ENCODE peak calls at places on chromosome X, in nine cellular contexts. K, B, L, M, T, U, I, J and E are unnamed samples.

GRCh38 chrX:12975670-12975965 is 708 bp downstream of the TMSB4X start:
- DNase-seq in M (no peak), L (no peak), J (no peak), U (no peak), K (no peak), T (no peak), I (no peak), B (no peak), E (peak; percentile 27)

GRCh38 chrX:22323541-22323940 is 50.8 kb downstream of the CBLL2 start:
- DNase-seq in K (peak; percentile 52), I (peak; percentile 82), U (no peak), T (no peak), L (peak; percentile 73), J (no peak), B (no peak), M (no peak), E (peak; percentile 60)

GRCh38 chrX:47568656-47569295 is 7.8 kb downstream of the ARAF start:
- DNase-seq in J (no peak), U (peak; percentile 37), M (no peak), L (no peak), K (no peak), T (peak; percentile 24), B (no peak), I (peak; percentile 47), E (no peak)

GRCh38 chrX:19678941-19679340 is 163.6 kb upstream of the MAP3K15 start:
- DNase-seq in I (no peak), J (no peak), B (no peak), L (peak; percentile 78), M (no peak), T (no peak), K (no peak), U (no peak), E (peak; percentile 44)

GRCh38 chrX:143635915-143636314 is at the start of gene SLITRK4:
- DNase-seq in U (no peak), B (no peak), M (peak; percentile 38), K (no peak), T (peak; percentile 44), J (peak; percentile 30), L (no peak), I (no peak), E (no peak)

GRCh38 chrX:74449937-74450330 is 28.6 kb downstream of the SLC16A2 start:
- DNase-seq in M (no peak), U (no peak), I (peak; percentile 64), K (peak; percentile 86), B (no peak), T (no peak), J (no peak), L (peak; percentile 85), E (peak; percentile 39)

GRCh38 chrX:148878371-148878770 is 378.0 kb downstream of the AFF2 start:
- DNase-seq in T (no peak), U (no peak), J (no peak), I (peak; percentile 37), M (no peak), K (no peak), L (peak; percentile 68), B (no peak), E (peak; percentile 18)

GRCh38 chrX:27162496-27162895 is 300.6 kb downstream of the PPP4R3C start:
- DNase-seq in I (no peak), M (no peak), U (no peak), K (no peak), B (no peak), L (no peak), J (no peak), T (no peak), E (no peak)

GRCh38 chrX:72062890-72063289 is 68.8 kb downstream of the RTL5 start:
- DNase-seq in B (no peak), I (peak; percentile 13), M (no peak), U (no peak), K (no peak), L (no peak), T (no peak), J (no peak), E (no peak)

GRCh38 chrX:150143721-150144440 is 205.6 kb upstream of the EOLA2 start:
- DNase-seq in T (no peak), L (no peak), J (no peak), B (no peak), I (no peak), U (no peak), M (no peak), K (no peak), E (no peak)

GRCh38 chrX:11143931-11144678 is 33.0 kb downstream of the HCCS start:
- DNase-seq in M (peak; percentile 31), B (peak; percentile 67), T (peak; percentile 49), K (peak; percentile 63), L (peak; percentile 62), U (peak; percentile 13), J (peak; percentile 17), I (peak; percentile 85), E (peak; percentile 88)

GRCh38 chrX:97310373-97310772 is 426.7 kb downstream of the RPA4 start:
- DNase-seq in J (no peak), U (no peak), T (no peak), K (no peak), L (peak; percentile 42), B (no peak), I (no peak), M (no peak), E (peak; percentile 21)

GRCh38 chrX:44203791-44204190 is 139.7 kb downstream of the EFHC2 start:
- DNase-seq in T (no peak), U (no peak), J (no peak), I (no peak), L (no peak), B (no peak), M (no peak), K (no peak), E (peak; percentile 8)

GRCh38 chrX:107823456-107823855 is 2.2 kb upstream of the MID2 start:
- DNase-seq in I (peak; percentile 86), K (peak; percentile 55), J (no peak), M (no peak), T (no peak), B (no peak), L (no peak), U (no peak), E (peak; percentile 56)

GRCh38 chrX:137052641-137053235 is 18.9 kb upstream of the GPR101 start:
- DNase-seq in L (no peak), U (peak; percentile 7), M (no peak), T (peak; percentile 18), I (no peak), J (no peak), B (no peak), K (no peak), E (no peak)

GRCh38 chrX:141405878-141406492 is 163.7 kb upstream of the SPANXC start:
- DNase-seq in T (no peak), L (peak; percentile 81), B (no peak), I (peak; percentile 81), J (no peak), K (peak; percentile 76), M (no peak), U (no peak), E (peak; percentile 88)

GRCh38 chrX:15320297-15320696 is 4.9 kb upstream of the ASB11 start:
- DNase-seq in K (no peak), U (no peak), L (no peak), J (no peak), B (no peak), I (no peak), T (no peak), M (no peak), E (no peak)

DNA sequence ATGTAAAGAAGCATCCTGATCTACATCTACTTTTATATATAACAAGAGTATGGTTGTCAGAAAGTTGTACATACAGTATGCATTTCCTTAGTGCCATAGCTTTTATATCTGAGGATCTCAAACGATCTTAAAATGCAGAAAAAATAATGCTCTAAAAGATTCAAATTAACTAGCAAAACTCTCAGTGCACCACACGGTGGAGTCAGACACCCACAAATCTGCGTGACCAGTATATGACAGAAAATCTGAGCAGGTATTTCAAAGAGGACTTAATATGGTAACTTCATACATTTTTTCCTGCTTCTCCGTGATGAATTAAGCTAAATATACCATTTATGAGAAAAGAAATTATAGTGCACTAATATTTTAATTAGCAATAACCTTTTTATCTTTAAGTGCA is 803.0 kb downstream of the DMD start:
- DNase-seq in I (peak; percentile 2), B (no peak), U (no peak), K (no peak), L (peak; percentile 0), T (no peak), J (no peak), M (no peak), E (peak; percentile 35)
- TF ChIP-seq CTCF in I (no peak), B (no peak), U (no peak), K (no peak), L (no peak), T (no peak), J (peak; percentile 54), M (peak; percentile 37), E (peak; percentile 45)

GRCh38 chrX:45781901-45782553 is 581.4 kb upstream of the DIPK2B start:
- DNase-seq in B (no peak), U (no peak), M (no peak), K (peak; percentile 66), J (no peak), T (no peak), I (peak; percentile 86), L (peak; percentile 78), E (peak; percentile 71)
- TF ChIP-seq CTCF in B (no peak), U (no peak), M (no peak), K (peak; percentile 49), J (no peak), T (no peak), I (peak; percentile 35), L (peak; percentile 13), E (peak; percentile 16)

DNA sequence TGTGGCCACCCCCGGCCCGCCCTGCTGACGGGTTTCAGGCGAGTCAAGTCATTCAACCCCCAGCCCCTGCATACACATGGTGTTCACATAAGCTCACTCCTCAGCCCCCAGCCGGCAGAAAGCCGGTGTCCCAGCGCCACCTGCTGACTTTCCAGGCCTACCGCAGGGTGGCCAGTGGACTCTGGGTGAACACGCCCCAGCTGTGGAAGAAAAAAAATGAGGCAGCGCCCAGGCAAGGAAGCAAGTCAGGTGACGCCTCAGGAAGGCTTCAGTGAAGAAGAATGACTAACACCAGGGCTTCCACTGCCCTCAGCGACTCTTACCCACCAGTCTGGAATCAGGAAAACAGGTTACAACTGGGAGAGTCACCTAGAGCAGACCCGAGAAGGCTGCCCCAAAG is 15.8 kb downstream of the BCAP31 start:
- DNase-seq in M (peak; percentile 80), K (peak; percentile 89), L (peak; percentile 87), J (peak; percentile 56), I (peak; percentile 84), U (peak; percentile 21), B (peak; percentile 77), T (peak; percentile 70), E (peak; percentile 85)
- TF ChIP-seq CTCF in M (peak; percentile 57), K (peak; percentile 78), L (peak; percentile 66), J (peak; percentile 63), I (peak; percentile 57), U (no peak), B (peak; percentile 62), T (peak; percentile 54), E (peak; percentile 79)

DNA sequence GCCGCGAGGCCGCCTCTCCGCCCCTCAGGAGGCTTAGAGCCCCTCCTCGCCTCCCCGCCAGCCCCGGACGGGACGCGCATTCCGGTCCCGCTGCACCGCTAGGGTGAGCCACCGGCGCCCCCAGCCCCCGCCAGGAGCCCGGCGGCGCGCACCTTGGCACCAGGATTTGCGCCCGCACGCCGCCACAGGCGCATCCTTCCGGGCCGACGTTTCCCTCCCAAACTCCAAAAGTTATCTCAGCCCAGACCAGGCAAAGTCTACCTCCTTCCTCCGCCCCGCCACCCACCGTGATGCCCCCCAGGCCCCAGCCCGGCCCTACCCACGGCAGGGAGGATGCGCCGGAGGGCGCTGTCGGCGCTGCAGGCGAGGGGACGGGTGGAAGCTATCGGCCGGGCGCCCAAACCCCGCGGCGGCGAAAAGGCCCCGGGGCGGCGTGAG is 538 bp downstream of the SCML2 start:
- DNase-seq in U (no peak), K (no peak), I (no peak), J (peak; percentile 37), T (peak; percentile 51), L (no peak), B (no peak), M (no peak), E (no peak)
- TF ChIP-seq CTCF in U (peak; percentile 20), K (peak; percentile 4), I (no peak), J (peak; percentile 36), T (no peak), L (no peak), B (no peak), M (no peak), E (no peak)